ENCODE peak calls at places on chromosomes 16 and 17, in six cellular contexts. C is breast epithelium; I is GM23338; N is CD4-positive, alpha-beta T cell; T is iPS DF 6.9; Y is HCT116. K is an unnamed sample.

GRCh38 chr16:30053376-30054015 is 12.1 kb upstream of the ALDOA start:
- DNase-seq in C (no peak), I (no peak), N (no peak), T (no peak), Y (no peak), K (no peak)

GRCh38 chr17:68711858-68712257 is 110.7 kb upstream of the FAM20A start:
- DNase-seq in C (no peak), I (no peak), N (no peak), T (no peak), Y (no peak), K (no peak)

GRCh38 chr17:4678448-4679026 is 25.4 kb downstream of the PELP1 start:
- DNase-seq in C (no peak), I (no peak), N (no peak), T (no peak), Y (peak; percentile 61), K (no peak)

GRCh38 chr17:10349403-10349802 is 23.4 kb downstream of the MYH13 start:
- DNase-seq in C (no peak), I (peak; percentile 69), N (no peak), T (no peak), Y (peak; percentile 19), K (no peak)

GRCh38 chr16:79562166-79562823 is 38.2 kb downstream of the MAF start:
- DNase-seq in C (no peak), I (no peak), N (no peak), T (no peak), Y (no peak), K (no peak)

GRCh38 chr17:64024781-64025731 is 4.6 kb upstream of the ICAM2 start:
- DNase-seq in C (no peak), I (no peak), N (peak; percentile 38), T (no peak), Y (no peak), K (no peak)

GRCh38 chr17:35359396-35359795 is 14.0 kb downstream of the SLFN11 start:
- DNase-seq in C (no peak), I (peak; percentile 39), N (no peak), T (no peak), Y (no peak), K (no peak)

GRCh38 chr17:83151442-83152220 is 72.2 kb downstream of the METRNL start:
- DNase-seq in C (peak; percentile 14), I (peak; percentile 69), N (no peak), T (peak; percentile 25), Y (no peak), K (no peak)

GRCh38 chr16:86945166-86945900 is 367.0 kb downstream of the FOXL1 start:
- DNase-seq in C (no peak), I (no peak), N (no peak), T (no peak), Y (no peak), K (no peak)

DNA sequence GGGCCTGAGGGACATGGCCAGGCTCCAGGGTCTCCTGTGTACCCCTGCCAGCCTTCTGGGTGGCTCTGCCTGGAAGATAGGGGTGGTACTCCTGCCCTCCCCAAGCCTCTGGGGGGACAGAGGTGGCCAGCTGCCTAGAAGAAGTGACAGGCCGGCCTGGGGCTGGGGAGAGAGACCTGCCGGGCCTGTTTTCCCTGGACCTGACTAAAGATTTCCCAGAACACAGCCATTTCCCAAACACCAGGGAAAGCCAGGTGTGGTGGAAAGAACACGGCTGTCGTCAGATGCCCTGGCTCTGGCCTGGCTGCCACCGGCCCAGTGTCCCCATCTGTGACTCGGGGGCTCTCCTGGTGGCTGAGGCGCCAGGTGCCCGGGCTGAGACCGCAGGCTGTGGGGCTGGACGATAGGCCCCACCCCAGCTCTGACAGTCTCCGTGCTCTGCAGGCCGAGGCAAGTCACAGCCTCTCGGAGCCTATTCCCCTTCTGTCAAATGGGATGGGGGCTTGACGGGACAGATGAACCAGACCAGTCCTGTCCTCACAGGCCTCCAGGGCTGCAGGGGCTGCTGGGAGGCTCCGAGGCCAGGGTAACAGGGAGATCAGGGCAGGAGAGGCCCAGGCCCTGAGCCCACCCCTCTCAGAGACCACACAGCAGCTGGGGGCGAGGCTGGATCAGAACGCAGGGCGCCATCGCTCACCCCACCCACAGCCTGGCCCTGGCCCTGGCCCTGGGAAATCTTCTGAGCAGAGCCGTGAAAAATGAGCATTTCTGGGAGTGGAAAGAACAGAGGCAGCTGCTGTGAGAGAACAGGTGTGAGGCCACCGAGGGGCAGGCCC is 33.1 kb downstream of the CTU2 start:
- DNase-seq in C (no peak), I (no peak), N (no peak), T (no peak), Y (no peak), K (no peak)
- H3K27ac ChIP-seq in C (peak overlapping the region; percentile 74), I (no peak overlapping the region), N (no peak overlapping the region), T (no peak overlapping the region), Y (peak overlapping the region; percentile 25), K (no peak overlapping the region)

GRCh38 chr17:2085648-2085949 is 30.7 kb downstream of the HIC1 start:
- DNase-seq in C (no peak), I (no peak), N (no peak), T (no peak), Y (no peak), K (no peak)
- H3K27ac ChIP-seq in C (peak overlapping the region; percentile 94), I (no peak overlapping the region), N (no peak overlapping the region), T (no peak overlapping the region), Y (no peak overlapping the region), K (peak overlapping the region; percentile 86)

DNA sequence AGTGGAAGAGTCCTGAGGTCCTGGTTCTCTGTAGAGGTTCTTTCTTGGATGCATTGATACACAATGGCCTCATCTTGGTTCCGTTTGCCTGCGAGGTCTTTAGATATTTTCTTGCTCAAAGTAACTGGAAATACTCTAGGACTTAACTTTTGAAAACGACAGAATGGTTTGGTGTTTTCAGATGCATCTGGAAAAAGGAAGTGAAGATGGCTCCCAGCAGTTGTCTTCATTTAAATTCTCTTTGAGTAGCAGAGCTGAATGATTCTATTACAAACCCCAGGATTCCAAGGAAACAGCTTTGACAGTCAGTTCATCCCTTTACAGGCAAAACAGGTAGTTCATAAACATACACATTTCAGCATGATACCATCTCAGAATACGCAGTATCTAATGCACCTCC is 54.8 kb downstream of the PSMD12 start:
- DNase-seq in C (no peak), I (peak; percentile 23), N (no peak), T (no peak), Y (no peak), K (no peak)
- H3K27ac ChIP-seq in C (no peak overlapping the region), I (peak overlapping the region; percentile 43), N (no peak overlapping the region), T (no peak overlapping the region), Y (no peak overlapping the region), K (peak overlapping the region; percentile 10)

DNA sequence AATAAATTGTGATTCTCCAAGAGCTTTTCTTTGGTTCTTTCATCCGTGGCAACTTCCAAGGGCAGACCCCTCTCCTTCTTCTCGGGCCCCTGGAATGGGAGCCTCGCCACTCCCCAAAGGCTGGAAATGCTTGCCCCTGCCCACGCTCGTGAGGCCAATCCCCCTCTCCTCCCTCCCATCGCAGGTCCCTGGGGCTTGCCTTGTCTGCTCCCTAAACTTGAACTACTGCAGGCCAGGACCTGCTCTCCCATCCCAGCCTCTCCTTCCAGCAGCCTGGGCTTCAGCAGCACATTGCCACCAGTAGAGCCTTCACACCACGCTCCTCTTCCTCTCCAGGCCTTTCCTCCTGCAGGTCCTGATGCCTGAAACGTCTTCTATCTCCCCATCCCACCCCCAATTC is 11.1 kb downstream of the PITPNM3 start:
- DNase-seq in C (no peak), I (no peak), N (no peak), T (no peak), Y (no peak), K (no peak)
- H3K27ac ChIP-seq in C (no peak overlapping the region), I (no peak overlapping the region), N (no peak overlapping the region), T (no peak overlapping the region), Y (no peak overlapping the region), K (no peak overlapping the region)

GRCh38 chr16:56861756-56862155 is 3.3 kb upstream of the SLC12A3 start:
- DNase-seq in C (no peak), I (no peak), N (no peak), T (no peak), Y (no peak), K (no peak)

GRCh38 chr16:56862776-56863175 is 2.2 kb upstream of the SLC12A3 start:
- DNase-seq in C (no peak), I (no peak), N (no peak), T (no peak), Y (no peak), K (no peak)

GRCh38 chr16:56860226-56861020 is 4.6 kb upstream of the SLC12A3 start:
- DNase-seq in C (no peak), I (no peak), N (peak; percentile 37), T (no peak), Y (no peak), K (no peak)

GRCh38 chr16:56859636-56860035 is 5.4 kb upstream of the SLC12A3 start:
- DNase-seq in C (no peak), I (no peak), N (no peak), T (no peak), Y (no peak), K (no peak)

DNA sequence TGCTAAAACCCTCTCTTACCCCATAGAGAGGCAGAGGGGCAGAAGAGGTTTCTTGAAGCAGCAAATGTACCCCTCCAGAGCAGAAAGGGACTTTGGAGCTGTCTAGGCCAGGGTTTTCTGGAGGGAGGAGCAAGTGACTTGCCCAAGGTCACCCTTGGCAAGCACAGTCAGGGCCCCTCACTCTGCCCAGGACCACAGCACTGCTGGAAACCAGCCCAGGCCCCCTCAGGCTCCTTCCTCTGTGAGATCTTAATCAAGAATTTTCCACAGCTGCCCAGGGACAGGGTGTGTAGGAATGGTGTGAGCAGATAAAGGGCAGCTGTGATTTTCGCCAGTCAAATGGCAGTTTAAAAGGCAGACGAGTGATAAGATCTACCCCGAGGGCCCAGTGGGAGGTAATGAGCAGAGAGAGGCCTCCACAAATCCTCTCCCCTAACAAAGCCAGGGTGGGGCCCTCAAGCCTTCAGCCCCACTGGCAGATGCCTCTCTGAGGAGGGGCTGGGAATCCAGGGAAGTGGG is 3.9 kb upstream of the SLC12A3 start:
- DNase-seq in C (no peak), I (no peak), N (no peak), T (no peak), Y (no peak), K (no peak)
- H3K27ac ChIP-seq in C (no peak overlapping the region), I (no peak overlapping the region), N (peak overlapping the region; percentile 8), T (no peak overlapping the region), Y (no peak overlapping the region), K (no peak overlapping the region)

GRCh38 chr16:17368951-17369350 is 101.8 kb downstream of the XYLT1 start:
- DNase-seq in C (no peak), I (no peak), N (peak; percentile 33), T (no peak), Y (no peak), K (no peak)

GRCh38 chr16:17367034-17367433 is 103.7 kb downstream of the XYLT1 start:
- DNase-seq in C (no peak), I (no peak), N (no peak), T (no peak), Y (no peak), K (no peak)

GRCh38 chr16:17368511-17368910 is 102.2 kb downstream of the XYLT1 start:
- DNase-seq in C (no peak), I (no peak), N (no peak), T (no peak), Y (no peak), K (no peak)

GRCh38 chr16:17366299-17366961 is 104.3 kb downstream of the XYLT1 start:
- DNase-seq in C (no peak), I (no peak), N (no peak), T (no peak), Y (no peak), K (no peak)

DNA sequence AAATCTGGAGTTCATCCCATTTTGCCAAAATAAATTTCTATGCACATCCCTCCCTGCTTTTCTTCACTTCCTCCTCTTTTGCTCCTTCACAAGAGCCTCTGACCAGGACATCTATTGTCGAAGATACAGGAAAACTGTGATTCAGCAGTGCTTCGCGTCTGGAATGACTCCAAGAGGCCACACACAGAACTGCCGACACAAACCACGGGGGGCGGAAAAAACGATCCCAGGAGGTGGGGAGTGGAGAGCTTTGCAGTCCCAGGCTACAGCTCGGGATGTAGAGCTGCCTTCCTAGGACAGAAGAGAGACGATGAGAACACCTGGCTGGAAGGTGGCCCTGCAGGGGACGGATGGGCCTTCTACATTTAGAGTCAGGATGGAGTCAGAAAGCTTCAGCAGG is 102.8 kb downstream of the XYLT1 start:
- DNase-seq in C (no peak), I (peak; percentile 92), N (no peak), T (peak; percentile 70), Y (no peak), K (no peak)
- H3K27ac ChIP-seq in C (no peak overlapping the region), I (peak overlapping the region; percentile 7), N (peak overlapping the region; percentile 90), T (no peak overlapping the region), Y (no peak overlapping the region), K (no peak overlapping the region)